ENCODE peak calls at places on chromosome 4, in six cellular contexts. One of them, this sample, is unnamed.

GRCh38 chr4:40448875-40449274 is 113.7 kb downstream of the CHRNA9 start:
- DNase-seq in PC-3: peak; percentile 15
- DNase-seq in EL: no peak
- DNase-seq in SK-N-SH: no peak
- DNase-seq in mesothelial cell of epicardium: no peak
- DNase-seq in activated T-cell treated with anti-CD3 and anti-CD28 coated beads for 48 hours: no peak
- DNase-seq in this sample: no peak

GRCh38 chr4:100738388-100739165 is 220.8 kb upstream of the EMCN start:
- DNase-seq in SK-N-SH: no peak
- DNase-seq in PC-3: peak; percentile 90
- DNase-seq in activated T-cell treated with anti-CD3 and anti-CD28 coated beads for 48 hours: no peak
- DNase-seq in mesothelial cell of epicardium: no peak
- DNase-seq in EL: peak; percentile 77
- DNase-seq in this sample: no peak

GRCh38 chr4:3852309-3852708 is 86.1 kb downstream of the ADRA2C start:
- DNase-seq in EL: no peak
- DNase-seq in PC-3: no peak
- DNase-seq in activated T-cell treated with anti-CD3 and anti-CD28 coated beads for 48 hours: no peak
- DNase-seq in SK-N-SH: no peak
- DNase-seq in mesothelial cell of epicardium: no peak
- DNase-seq in this sample: no peak

GRCh38 chr4:85725727-85726170 is 250.8 kb downstream of the ARHGAP24 start:
- DNase-seq in mesothelial cell of epicardium: no peak
- DNase-seq in PC-3: no peak
- DNase-seq in activated T-cell treated with anti-CD3 and anti-CD28 coated beads for 48 hours: no peak
- DNase-seq in EL: no peak
- DNase-seq in SK-N-SH: no peak
- DNase-seq in this sample: no peak

GRCh38 chr4:41428205-41428940 is 109.6 kb upstream of the LIMCH1 start:
- DNase-seq in SK-N-SH: no peak
- DNase-seq in activated T-cell treated with anti-CD3 and anti-CD28 coated beads for 48 hours: no peak
- DNase-seq in mesothelial cell of epicardium: no peak
- DNase-seq in PC-3: no peak
- DNase-seq in EL: peak; percentile 31
- DNase-seq in this sample: peak; percentile 15

GRCh38 chr4:159368320-159368719 is 265.4 kb downstream of the RAPGEF2 start:
- DNase-seq in activated T-cell treated with anti-CD3 and anti-CD28 coated beads for 48 hours: no peak
- DNase-seq in mesothelial cell of epicardium: no peak
- DNase-seq in PC-3: no peak
- DNase-seq in SK-N-SH: no peak
- DNase-seq in EL: peak; percentile 60
- DNase-seq in this sample: no peak

GRCh38 chr4:58453956-58454355 is 1343.8 kb upstream of the IGFBP7 start:
- DNase-seq in EL: no peak
- DNase-seq in mesothelial cell of epicardium: no peak
- DNase-seq in activated T-cell treated with anti-CD3 and anti-CD28 coated beads for 48 hours: no peak
- DNase-seq in SK-N-SH: no peak
- DNase-seq in PC-3: no peak
- DNase-seq in this sample: no peak

GRCh38 chr4:111228874-111229273 is 606.0 kb upstream of the PITX2 start:
- DNase-seq in SK-N-SH: no peak
- DNase-seq in mesothelial cell of epicardium: no peak
- DNase-seq in EL: peak; percentile 73
- DNase-seq in activated T-cell treated with anti-CD3 and anti-CD28 coated beads for 48 hours: no peak
- DNase-seq in PC-3: peak; percentile 11
- DNase-seq in this sample: no peak

GRCh38 chr4:55435136-55435535 is 39.4 kb downstream of the TMEM165 start:
- DNase-seq in activated T-cell treated with anti-CD3 and anti-CD28 coated beads for 48 hours: peak; percentile 12
- DNase-seq in mesothelial cell of epicardium: no peak
- DNase-seq in EL: peak; percentile 19
- DNase-seq in SK-N-SH: no peak
- DNase-seq in PC-3: peak; percentile 50
- DNase-seq in this sample: no peak

GRCh38 chr4:99024481-99025275 is 29.2 kb downstream of the METAP1 start:
- DNase-seq in mesothelial cell of epicardium: no peak
- DNase-seq in EL: no peak
- DNase-seq in activated T-cell treated with anti-CD3 and anti-CD28 coated beads for 48 hours: no peak
- DNase-seq in SK-N-SH: no peak
- DNase-seq in PC-3: no peak
- DNase-seq in this sample: no peak

GRCh38 chr4:7691992-7692391 is 247.7 kb downstream of the AFAP1 start:
- DNase-seq in SK-N-SH: peak; percentile 78
- DNase-seq in activated T-cell treated with anti-CD3 and anti-CD28 coated beads for 48 hours: no peak
- DNase-seq in PC-3: no peak
- DNase-seq in mesothelial cell of epicardium: no peak
- DNase-seq in EL: no peak
- DNase-seq in this sample: no peak

GRCh38 chr4:186760576-186760975 is 36.9 kb upstream of the FAT1 start:
- DNase-seq in activated T-cell treated with anti-CD3 and anti-CD28 coated beads for 48 hours: no peak
- DNase-seq in SK-N-SH: no peak
- DNase-seq in mesothelial cell of epicardium: no peak
- DNase-seq in PC-3: peak; percentile 43
- DNase-seq in EL: peak; percentile 83
- DNase-seq in this sample: no peak

GRCh38 chr4:182873726-182874125 is 43.5 kb downstream of the DCTD start:
- DNase-seq in PC-3: no peak
- DNase-seq in SK-N-SH: no peak
- DNase-seq in activated T-cell treated with anti-CD3 and anti-CD28 coated beads for 48 hours: no peak
- DNase-seq in mesothelial cell of epicardium: no peak
- DNase-seq in EL: no peak
- DNase-seq in this sample: no peak

GRCh38 chr4:43754566-43754965 is 694.0 kb downstream of the KCTD8 start:
- DNase-seq in mesothelial cell of epicardium: no peak
- DNase-seq in EL: no peak
- DNase-seq in SK-N-SH: no peak
- DNase-seq in PC-3: no peak
- DNase-seq in activated T-cell treated with anti-CD3 and anti-CD28 coated beads for 48 hours: no peak
- DNase-seq in this sample: no peak

GRCh38 chr4:151674804-151675290 is 86.0 kb downstream of the GATB start:
- DNase-seq in activated T-cell treated with anti-CD3 and anti-CD28 coated beads for 48 hours: no peak
- DNase-seq in SK-N-SH: peak; percentile 90
- DNase-seq in EL: no peak
- DNase-seq in mesothelial cell of epicardium: peak; percentile 48
- DNase-seq in PC-3: no peak
- DNase-seq in this sample: peak; percentile 88

GRCh38 chr4:79367111-79367510 is 40.9 kb downstream of the GK2 start:
- DNase-seq in EL: no peak
- DNase-seq in PC-3: no peak
- DNase-seq in SK-N-SH: no peak
- DNase-seq in mesothelial cell of epicardium: no peak
- DNase-seq in activated T-cell treated with anti-CD3 and anti-CD28 coated beads for 48 hours: no peak
- DNase-seq in this sample: no peak

GRCh38 chr4:76718021-76718420 is 179.9 kb downstream of the SOWAHB start:
- DNase-seq in mesothelial cell of epicardium: no peak
- DNase-seq in SK-N-SH: no peak
- DNase-seq in PC-3: peak; percentile 36
- DNase-seq in EL: no peak
- DNase-seq in activated T-cell treated with anti-CD3 and anti-CD28 coated beads for 48 hours: no peak
- DNase-seq in this sample: no peak

GRCh38 chr4:5165419-5166369 is 114.4 kb downstream of the STK32B start:
- DNase-seq in mesothelial cell of epicardium: no peak
- DNase-seq in EL: peak; percentile 86
- DNase-seq in activated T-cell treated with anti-CD3 and anti-CD28 coated beads for 48 hours: no peak
- DNase-seq in SK-N-SH: no peak
- DNase-seq in PC-3: peak; percentile 66
- DNase-seq in this sample: peak; percentile 55

GRCh38 chr4:73923631-73923937 is 54.4 kb downstream of the CXCL1 start:
- DNase-seq in EL: no peak
- DNase-seq in mesothelial cell of epicardium: no peak
- DNase-seq in SK-N-SH: no peak
- DNase-seq in PC-3: no peak
- DNase-seq in activated T-cell treated with anti-CD3 and anti-CD28 coated beads for 48 hours: no peak
- DNase-seq in this sample: no peak

GRCh38 chr4:3036131-3036952 is 38.0 kb downstream of the HTT-AS start:
- DNase-seq in PC-3: no peak
- DNase-seq in EL: no peak
- DNase-seq in mesothelial cell of epicardium: no peak
- DNase-seq in SK-N-SH: no peak
- DNase-seq in activated T-cell treated with anti-CD3 and anti-CD28 coated beads for 48 hours: no peak
- DNase-seq in this sample: no peak